ENCODE peak calls at places on chromosomes 1 and 21, in four cellular contexts. J is thyroid gland, T is foreskin keratinocyte, L is uterus. Y is an unnamed sample.

GRCh38 chr1:150221552-150221951 is 14.4 kb downstream of the ANP32E start:
- DNase-seq in J (no peak), T (no peak), L (no peak), Y (no peak)

GRCh38 chr1:228144213-228145049 is 4.4 kb downstream of the GUK1 start:
- DNase-seq in J (no peak), T (no peak), L (no peak), Y (no peak)

GRCh38 chr1:65762081-65762862 is 30.4 kb upstream of the PDE4B start:
- DNase-seq in J (no peak), T (peak), L (no peak), Y (no peak)

GRCh38 chr21:46226920-46227599 is 1.5 kb downstream of the LSS start:
- DNase-seq in J (no peak), T (peak), L (no peak), Y (no peak)

GRCh38 chr1:1291023-1291528 is 10.8 kb downstream of the SCNN1D start:
- DNase-seq in J (no peak), T (no peak), L (peak), Y (no peak)

GRCh38 chr1:197902454-197903195 is at the start of gene C1orf53:
- DNase-seq in J (peak), T (peak), L (peak), Y (peak)

GRCh38 chr1:93738926-93739325 is 57.3 kb upstream of the BCAR3 start:
- DNase-seq in J (no peak), T (no peak), L (no peak), Y (no peak)

GRCh38 chr1:18886003-18886335 is 16.4 kb downstream of the ALDH4A1 start:
- DNase-seq in J (no peak), T (peak), L (no peak), Y (no peak)

GRCh38 chr1:64505944-64506658 is 36.2 kb downstream of the CACHD1 start:
- DNase-seq in J (peak), T (peak), L (peak), Y (no peak)

GRCh38 chr1:56285554-56286402 is 293.6 kb downstream of the PLPP3 start:
- DNase-seq in J (no peak), T (no peak), L (no peak), Y (peak)

GRCh38 chr1:53350853-53351767 is 23.2 kb upstream of the LRP8 start:
- DNase-seq in J (no peak), T (no peak), L (no peak), Y (no peak)

GRCh38 chr1:90114521-90115141 is 119.7 kb downstream of the ZNF326 start:
- DNase-seq in J (no peak), T (no peak), L (no peak), Y (no peak)

GRCh38 chr21:23452384-23453083 is 2154.7 kb downstream of the MRPL39 start:
- DNase-seq in J (no peak), T (no peak), L (no peak), Y (no peak)

GRCh38 chr1:220884109-220884980 is 5.1 kb downstream of the HLX start:
- DNase-seq in J (no peak), T (no peak), L (no peak), Y (no peak)

GRCh38 chr1:151887028-151887427 is 22.3 kb downstream of the THEM4 start:
- DNase-seq in J (no peak), T (peak), L (no peak), Y (no peak)

GRCh38 chr1:117339866-117340357 is 27.3 kb upstream of the MAN1A2 start:
- DNase-seq in J (no peak), T (peak), L (peak), Y (no peak)

GRCh38 chr21:33949516-33950424 is 34.2 kb upstream of the ATP5PO start:
- DNase-seq in J (no peak), T (no peak), L (no peak), Y (no peak)

GRCh38 chr1:211551628-211552465 is 27.1 kb downstream of the SLC30A1 start:
- DNase-seq in J (peak), T (peak), L (no peak), Y (no peak)

GRCh38 chr1:114723457-114723856 is 6.9 kb upstream of the NRAS start:
- DNase-seq in J (no peak), T (no peak), L (no peak), Y (no peak)

GRCh38 chr1:48572632-48573258 is 100.7 kb upstream of the SPATA6 start:
- DNase-seq in J (peak), T (no peak), L (peak), Y (peak)

GRCh38 chr1:155455588-155456195 is 106.9 kb downstream of the ASH1L start:
- DNase-seq in J (no peak), T (no peak), L (no peak), Y (no peak)

GRCh38 chr1:10146391-10146790 is 64.0 kb upstream of the KIF1B start:
- DNase-seq in J (no peak), T (no peak), L (no peak), Y (no peak)

GRCh38 chr1:183806650-183807049 is 1.7 kb downstream of the RGL1 start:
- DNase-seq in J (no peak), T (no peak), L (no peak), Y (no peak)

GRCh38 chr1:6889875-6890480 is 104.7 kb downstream of the CAMTA1 start:
- DNase-seq in J (peak), T (no peak), L (peak), Y (peak)

GRCh38 chr1:154206212-154206611 is at the start of gene CFAP141:
- DNase-seq in J (no peak), T (no peak), L (no peak), Y (no peak)

GRCh38 chr1:80882552-80882951 is 918.2 kb upstream of the ADGRL2 start:
- DNase-seq in J (no peak), T (peak), L (no peak), Y (no peak)

GRCh38 chr1:147665521-147665920 is 4.8 kb downstream of the ACP6 start:
- DNase-seq in J (no peak), T (no peak), L (no peak), Y (no peak)

GRCh38 chr1:218930472-218930871 is 243.2 kb upstream of the LYPLAL1 start:
- DNase-seq in J (no peak), T (no peak), L (no peak), Y (no peak)

GRCh38 chr1:109792056-109792831 is 28.5 kb upstream of the EPS8L3 start:
- DNase-seq in J (peak), T (no peak), L (peak), Y (peak)

GRCh38 chr1:175702079-175702795 is 41.2 kb downstream of the TNR start:
- DNase-seq in J (no peak), T (no peak), L (no peak), Y (peak)

GRCh38 chr1:172637522-172637921 is 21.4 kb upstream of the FASLG start:
- DNase-seq in J (no peak), T (peak), L (no peak), Y (no peak)

GRCh38 chr1:33373606-33374005 is 52.7 kb upstream of the A3GALT2 start:
- DNase-seq in J (no peak), T (no peak), L (no peak), Y (no peak)

GRCh38 chr21:46661627-46662366 is 26.3 kb downstream of the PRMT2 start:
- DNase-seq in J (no peak), T (no peak), L (no peak), Y (no peak)

GRCh38 chr1:161185282-161185682 is 8.0 kb upstream of the B4GALT3 start:
- DNase-seq in J (peak), T (no peak), L (no peak), Y (peak)

GRCh38 chr1:154969741-154970452 is 650 bp downstream of the SHC1 start:
- DNase-seq in J (peak), T (no peak), L (peak), Y (peak)

GRCh38 chr1:56517404-56518130 is 61.8 kb downstream of the PLPP3 start:
- DNase-seq in J (no peak), T (no peak), L (no peak), Y (no peak)

GRCh38 chr1:230544758-230545157 is 97.5 kb upstream of the COG2 start:
- DNase-seq in J (no peak), T (no peak), L (no peak), Y (no peak)

GRCh38 chr21:42997053-42997452 is 22.7 kb downstream of the PKNOX1 start:
- DNase-seq in J (no peak), T (peak), L (peak), Y (peak)

GRCh38 chr1:173122958-173123852 is 72.5 kb upstream of the TNFSF18 start:
- DNase-seq in J (peak), T (peak), L (peak), Y (peak)

GRCh38 chr21:31347435-31348032 is 3.5 kb upstream of the TIAM1 start:
- DNase-seq in J (no peak), T (no peak), L (no peak), Y (no peak)
- H3K27ac ChIP-seq in J (no peak), T (no peak), L (no peak), Y (no peak)

GRCh38 chr1:203764105-203765028 is 616 bp upstream of the LAX1 start:
- DNase-seq in J (no peak), T (no peak), L (no peak), Y (no peak)
- H3K27ac ChIP-seq in J (no peak), T (no peak), L (no peak), Y (no peak)

GRCh38 chr1:202952818-202953217 is 5.3 kb downstream of the ADIPOR1 start:
- DNase-seq in J (no peak), T (peak), L (no peak), Y (peak)
- H3K27ac ChIP-seq in J (no peak), T (no peak), L (no peak), Y (peak)

GRCh38 chr1:234968470-234968869 is 160.2 kb downstream of the TOMM20 start:
- DNase-seq in J (no peak), T (no peak), L (no peak), Y (no peak)

GRCh38 chr1:234969630-234970370 is 158.8 kb downstream of the TOMM20 start:
- DNase-seq in J (peak), T (no peak), L (peak), Y (peak)

GRCh38 chr1:234970731-234971476 is 157.7 kb downstream of the TOMM20 start:
- DNase-seq in J (peak), T (peak), L (peak), Y (peak)

GRCh38 chr1:234970371-234970730 is 158.3 kb downstream of the TOMM20 start:
- DNase-seq in J (no peak), T (no peak), L (no peak), Y (no peak)

DNA sequence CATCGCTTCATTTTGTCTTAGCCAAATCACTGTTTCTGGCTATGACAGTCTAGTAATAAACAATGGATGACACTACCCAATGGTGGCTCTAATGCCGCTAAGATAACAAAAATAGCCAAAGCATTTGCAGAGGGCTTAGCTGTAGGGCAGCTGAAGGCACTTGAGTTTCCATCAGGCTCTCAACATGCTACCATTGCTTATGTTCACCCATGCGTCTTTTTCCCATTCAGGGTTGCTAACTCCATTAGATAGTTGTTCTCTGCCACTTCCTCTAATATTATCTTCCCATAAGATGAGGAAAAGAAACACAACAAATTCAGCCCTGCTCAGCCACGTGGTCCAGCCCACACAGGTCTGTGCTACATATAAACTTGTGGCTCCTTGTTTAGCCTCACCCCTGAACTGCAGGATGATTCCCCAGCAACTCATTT is 159.6 kb downstream of the TOMM20 start:
- DNase-seq in J (no peak), T (no peak), L (no peak), Y (no peak)
- H3K27ac ChIP-seq in J (peak), T (no peak), L (peak), Y (peak)

DNA sequence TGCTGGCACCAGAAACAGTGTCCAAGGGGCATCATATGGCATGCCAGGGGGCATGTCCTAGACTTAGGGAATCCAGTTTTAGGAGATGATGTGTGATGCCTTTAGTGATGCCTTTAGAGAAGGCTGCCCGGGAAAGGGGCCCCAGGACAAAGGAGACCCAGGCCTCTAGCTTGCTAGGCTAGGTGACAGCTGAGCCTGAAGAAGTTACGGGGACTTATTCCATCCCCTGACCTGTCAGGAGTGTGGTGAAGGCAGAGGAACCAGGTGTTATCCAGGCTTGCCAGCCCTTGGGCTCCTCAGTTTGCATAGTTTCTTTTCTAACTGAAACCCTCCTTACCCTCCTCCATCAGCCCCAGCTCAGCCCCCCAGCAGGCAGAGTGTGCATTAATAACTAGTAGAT is 269.7 kb upstream of the CSF3R start:
- DNase-seq in J (no peak), T (no peak), L (no peak), Y (no peak)
- H3K27ac ChIP-seq in J (no peak), T (no peak), L (no peak), Y (no peak)

DNA sequence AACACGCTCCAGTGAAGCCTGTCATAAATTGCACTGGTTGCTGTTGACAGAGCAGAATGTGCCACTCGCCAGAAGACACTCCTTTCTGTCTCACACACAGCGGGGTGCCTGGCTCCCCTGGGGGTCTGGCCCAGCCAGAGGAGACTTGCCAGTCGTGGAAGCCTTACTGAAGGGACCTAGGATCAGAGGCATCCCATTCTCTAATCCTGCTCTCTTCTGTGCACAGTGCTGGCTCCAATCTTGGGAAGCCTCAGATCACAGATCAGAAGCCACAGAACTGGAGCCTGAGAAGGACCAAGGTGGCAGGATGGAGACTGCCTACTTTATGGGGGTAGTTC is 1.4 kb downstream of the SLC9A1 start:
- DNase-seq in J (peak), T (no peak), L (no peak), Y (no peak)
- H3K27ac ChIP-seq in J (peak), T (no peak), L (peak), Y (peak)

GRCh38 chr1:223390618-223391017 is 2.6 kb upstream of the CCDC185 start:
- DNase-seq in J (no peak), T (no peak), L (no peak), Y (no peak)
- H3K27ac ChIP-seq in J (no peak), T (no peak), L (no peak), Y (no peak)

DNA sequence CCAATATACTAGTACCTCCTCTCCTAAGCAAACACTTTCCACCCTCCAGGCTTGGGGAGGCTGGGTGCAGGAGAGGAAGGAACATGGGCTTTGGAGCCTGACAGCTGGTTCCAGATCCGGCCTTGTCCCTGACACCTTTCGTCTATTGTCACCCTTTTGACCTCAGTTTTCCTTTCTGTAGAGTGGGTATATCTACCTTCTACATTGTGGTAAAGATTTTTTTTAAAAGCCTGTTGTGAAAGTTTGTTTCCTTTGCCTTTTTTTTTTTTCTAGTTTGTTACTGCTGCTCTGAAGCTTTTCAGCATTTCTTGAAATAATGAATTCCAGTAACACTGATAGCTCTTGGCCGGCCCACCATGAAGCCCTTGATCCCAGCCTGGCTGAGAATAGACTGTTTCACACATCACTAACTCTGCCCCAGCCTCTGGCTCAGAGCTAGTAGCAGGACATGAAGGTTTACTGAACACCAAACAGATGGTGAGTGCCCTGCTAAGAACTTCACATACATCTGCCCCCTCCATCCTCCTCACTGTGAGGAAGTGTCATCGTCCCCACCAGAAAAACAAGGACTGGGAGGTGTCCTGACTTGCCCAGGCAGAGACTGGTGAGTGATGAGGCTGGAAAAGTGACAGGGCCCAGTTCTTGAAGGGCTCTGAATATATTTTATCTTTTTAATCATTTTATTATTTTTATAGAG is 33.1 kb upstream of the ID3 start:
- DNase-seq in J (peak), T (peak), L (no peak), Y (peak)
- H3K27ac ChIP-seq in J (peak), T (peak), L (no peak), Y (no peak)

DNA sequence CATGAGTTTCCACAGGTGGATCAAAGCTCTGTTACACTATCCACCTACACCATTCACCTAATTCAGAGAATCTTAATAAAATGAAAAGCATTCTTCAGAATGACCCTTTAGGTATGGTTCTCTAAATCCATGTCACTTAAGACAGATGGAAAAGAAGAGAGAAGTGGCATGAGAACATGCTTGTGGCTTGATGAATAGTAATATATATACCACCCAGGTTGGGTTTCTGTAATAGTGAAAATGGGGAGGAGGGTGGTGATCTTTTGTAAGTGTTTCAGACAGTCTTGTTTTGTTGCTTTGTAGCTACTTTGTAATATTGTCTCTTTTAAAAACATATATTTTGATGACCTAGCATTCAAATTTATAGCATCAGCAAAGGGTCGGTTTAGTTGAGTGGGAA is 469.8 kb downstream of the USP25 start:
- DNase-seq in J (no peak), T (no peak), L (no peak), Y (no peak)
- H3K27ac ChIP-seq in J (no peak), T (no peak), L (no peak), Y (no peak)

Y was measured in heart left ventricle.